ENCODE peak calls at places on chromosomes 3 and 15, in eight cellular contexts. N, F, K, B, D, U, Q and R are unnamed samples.

GRCh38 chr15:63469190-63469589 is 35.2 kb upstream of the USP3 start:
- DNase-seq in N (no peak), F (no peak), K (no peak), B (no peak), D (no peak), U (no peak), Q (no peak), R (no peak)

GRCh38 chr15:90710436-90710835 is 6.7 kb upstream of the BLM start:
- DNase-seq in N (no peak), F (no peak), K (no peak), B (no peak), D (no peak), U (no peak), Q (no peak), R (no peak)

GRCh38 chr15:27479232-27480140 is 508.5 kb downstream of the GABRG3 start:
- DNase-seq in N (no peak), F (no peak), K (no peak), B (no peak), D (no peak), U (no peak), Q (no peak), R (no peak)

GRCh38 chr15:48507416-48508065 is 138.0 kb downstream of the FBN1 start:
- DNase-seq in N (no peak), F (peak; percentile 74), K (no peak), B (no peak), D (no peak), U (peak; percentile 60), Q (no peak), R (peak; percentile 51)

GRCh38 chr3:171770689-171771620 is 39.3 kb downstream of the PLD1 start:
- DNase-seq in N (no peak), F (peak; percentile 90), K (no peak), B (no peak), D (no peak), U (peak; percentile 92), Q (no peak), R (peak; percentile 95)

GRCh38 chr3:149055575-149055974 is 30.8 kb downstream of the HLTF start:
- DNase-seq in N (no peak), F (no peak), K (no peak), B (no peak), D (no peak), U (no peak), Q (no peak), R (no peak)

GRCh38 chr3:96202181-96202580 is 612.2 kb upstream of the EPHA6 start:
- DNase-seq in N (no peak), F (no peak), K (peak; percentile 42), B (no peak), D (no peak), U (no peak), Q (no peak), R (no peak)

GRCh38 chr15:31079519-31079918 is 22.0 kb downstream of the TRPM1 start:
- DNase-seq in N (no peak), F (peak; percentile 89), K (no peak), B (no peak), D (no peak), U (peak; percentile 87), Q (no peak), R (no peak)

GRCh38 chr3:13539285-13539625 is 9.7 kb upstream of the FBLN2 start:
- DNase-seq in N (peak; percentile 59), F (peak; percentile 59), K (no peak), B (no peak), D (no peak), U (peak; percentile 75), Q (no peak), R (no peak)

GRCh38 chr3:52218953-52219650 is 6.3 kb downstream of the TLR9 start:
- DNase-seq in N (no peak), F (no peak), K (no peak), B (no peak), D (no peak), U (no peak), Q (no peak), R (no peak)

GRCh38 chr15:85527907-85528306 is 147.5 kb downstream of the AKAP13 start:
- DNase-seq in N (no peak), F (peak; percentile 88), K (no peak), B (no peak), D (no peak), U (peak; percentile 90), Q (no peak), R (no peak)

GRCh38 chr3:8629151-8630021 is 15.2 kb downstream of the SSUH2 start:
- DNase-seq in N (peak; percentile 94), F (peak; percentile 96), K (peak; percentile 91), B (peak; percentile 71), D (no peak), U (peak; percentile 86), Q (peak; percentile 71), R (peak; percentile 97)

GRCh38 chr3:130849111-130849552 is 44.8 kb upstream of the ATP2C1 start:
- DNase-seq in N (no peak), F (no peak), K (peak; percentile 71), B (no peak), D (peak; percentile 26), U (no peak), Q (no peak), R (peak; percentile 82)

GRCh38 chr3:15535757-15536156 is 14.3 kb upstream of the COLQ start:
- DNase-seq in N (no peak), F (peak; percentile 16), K (no peak), B (no peak), D (no peak), U (peak; percentile 15), Q (no peak), R (peak; percentile 27)

GRCh38 chr3:124410471-124410870 is 319.8 kb upstream of the UMPS start:
- DNase-seq in N (no peak), F (no peak), K (no peak), B (no peak), D (no peak), U (peak; percentile 47), Q (no peak), R (no peak)

GRCh38 chr3:161851941-161852566 is 355.4 kb downstream of the OTOL1 start:
- DNase-seq in N (no peak), F (peak; percentile 74), K (no peak), B (no peak), D (no peak), U (peak; percentile 27), Q (peak; percentile 42), R (peak; percentile 29)

GRCh38 chr3:129399895-129400357 is 28.5 kb downstream of the EFCAB12 start:
- DNase-seq in N (no peak), F (no peak), K (no peak), B (no peak), D (no peak), U (no peak), Q (no peak), R (no peak)

GRCh38 chr15:101267320-101268104 is 9.8 kb downstream of the SELENOS start:
- DNase-seq in N (peak; percentile 75), F (no peak), K (peak; percentile 74), B (no peak), D (no peak), U (peak; percentile 91), Q (no peak), R (peak; percentile 43)

GRCh38 chr15:65951007-65951406 is 81.7 kb downstream of the RAB11A start:
- DNase-seq in N (no peak), F (no peak), K (no peak), B (no peak), D (no peak), U (no peak), Q (no peak), R (no peak)

GRCh38 chr15:29815705-29816042 is 6.6 kb downstream of the TJP1 start:
- DNase-seq in N (no peak), F (no peak), K (no peak), B (no peak), D (no peak), U (no peak), Q (no peak), R (no peak)
- H3K4me1 ChIP-seq in N (peaks cover 66% of the 10 kb centered on the region), F (peaks cover 28% of the 10 kb centered on the region), K (peaks cover 49% of the 10 kb centered on the region), B (peaks cover under 1% of the 10 kb centered on the region), D (peaks cover 96% of the 10 kb centered on the region), U (peaks cover 6% of the 10 kb centered on the region), Q (peaks cover 59% of the 10 kb centered on the region), R (no peaks in the 10 kb centered on the region)

DNA sequence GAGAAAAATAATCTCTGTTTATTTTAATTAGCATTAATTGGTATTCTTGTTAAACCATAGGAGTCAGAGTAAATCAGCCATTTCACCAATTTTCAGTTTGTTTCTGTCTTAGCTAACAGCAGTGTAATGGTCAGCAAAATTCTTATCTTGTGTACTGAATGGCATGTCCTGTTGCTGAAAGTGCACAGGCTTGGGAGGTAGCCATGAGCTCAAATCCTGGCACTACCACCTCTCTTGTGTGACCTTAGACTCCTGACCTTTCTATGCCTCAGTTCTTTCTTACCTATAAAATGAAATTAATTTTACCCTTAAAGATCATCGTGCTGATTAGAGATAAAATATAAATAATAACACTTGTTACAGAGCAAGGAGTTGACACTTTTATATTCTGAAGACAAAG is 35.8 kb downstream of the MLH1 start:
- DNase-seq in N (no peak), F (no peak), K (no peak), B (no peak), D (peak; percentile 42), U (no peak), Q (no peak), R (no peak)
- H3K4me1 ChIP-seq in N (no peaks in the 10 kb centered on the region), F (peaks cover 48% of the 10 kb centered on the region), K (peaks cover 33% of the 10 kb centered on the region), B (no peaks in the 10 kb centered on the region), D (peaks cover 87% of the 10 kb centered on the region), U (peaks cover 4% of the 10 kb centered on the region), Q (peaks cover 28% of the 10 kb centered on the region), R (no peaks in the 10 kb centered on the region)

GRCh38 chr3:11074441-11074840 is 79.9 kb upstream of the HRH1 start:
- DNase-seq in N (no peak), F (no peak), K (no peak), B (no peak), D (no peak), U (no peak), Q (no peak), R (no peak)

GRCh38 chr3:11077466-11077865 is 76.8 kb upstream of the HRH1 start:
- DNase-seq in N (no peak), F (peak; percentile 63), K (no peak), B (no peak), D (no peak), U (peak; percentile 75), Q (no peak), R (no peak)

GRCh38 chr3:11071096-11071755 is 78.7 kb downstream of the SLC6A1 start:
- DNase-seq in N (no peak), F (no peak), K (no peak), B (no peak), D (no peak), U (no peak), Q (no peak), R (no peak)

GRCh38 chr3:11072631-11073030 is 80.1 kb downstream of the SLC6A1 start:
- DNase-seq in N (no peak), F (peak; percentile 19), K (no peak), B (no peak), D (no peak), U (no peak), Q (no peak), R (no peak)

GRCh38 chr3:11074007-11074406 is 80.3 kb upstream of the HRH1 start:
- DNase-seq in N (no peak), F (no peak), K (no peak), B (no peak), D (no peak), U (no peak), Q (no peak), R (no peak)
- H3K4me1 ChIP-seq in N (no peaks in the 10 kb centered on the region), F (no peaks in the 10 kb centered on the region), K (no peaks in the 10 kb centered on the region), B (no peaks in the 10 kb centered on the region), D (no peaks in the 10 kb centered on the region), U (no peaks in the 10 kb centered on the region), Q (no peaks in the 10 kb centered on the region), R (no peaks in the 10 kb centered on the region)

DNA sequence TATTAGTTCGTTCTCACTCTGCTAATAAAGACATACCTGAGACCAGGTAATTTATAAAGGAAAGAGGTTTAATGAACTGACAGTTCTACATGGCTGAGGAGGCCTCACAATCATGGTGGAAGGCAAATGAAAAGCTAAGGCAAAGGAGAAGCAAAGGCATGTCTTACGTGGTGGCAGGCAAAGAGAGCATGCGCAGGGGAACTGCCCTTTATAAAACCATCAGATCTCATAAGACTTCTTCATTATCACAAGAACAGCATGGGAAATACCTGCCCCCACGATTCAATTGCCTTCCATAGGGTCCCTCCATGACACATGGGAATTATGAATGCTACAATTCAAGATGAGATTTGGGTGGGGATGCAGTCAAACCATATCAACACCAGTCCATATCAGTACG is 133.5 kb downstream of the ZNF621 start:
- DNase-seq in N (no peak), F (no peak), K (no peak), B (no peak), D (no peak), U (no peak), Q (no peak), R (no peak)
- H3K4me1 ChIP-seq in N (no peaks in the 10 kb centered on the region), F (peaks cover 6% of the 10 kb centered on the region), K (no peaks in the 10 kb centered on the region), B (no peaks in the 10 kb centered on the region), D (peaks cover 9% of the 10 kb centered on the region), U (no peaks in the 10 kb centered on the region), Q (no peaks in the 10 kb centered on the region), R (no peaks in the 10 kb centered on the region)